ENCODE peak calls at places on chromosome 6, in ten cellular contexts. M is kidney, P is heart right ventricle, R is uterus, O is cardiac muscle cell, I is brain microvascular endothelial cell, K is prostate gland, Q is neural progenitor cell, N is left lung, E is tibial artery. Z is an unnamed sample.

GRCh38 chr6:75530696-75531095 is 37.1 kb upstream of the FILIP1 start:
- DNase-seq in Q (no peak), R (no peak), E (no peak), P (no peak), I (peak; percentile 31), N (no peak), K (no peak), M (no peak), O (no peak), Z (no peak)

GRCh38 chr6:169972736-169973135 is 221.3 kb downstream of the ERMARD start:
- DNase-seq in I (no peak), N (peak; percentile 54), K (no peak), P (no peak), O (no peak), R (no peak), M (peak; percentile 13), E (no peak), Q (no peak), Z (peak; percentile 5)

GRCh38 chr6:144953552-144954240 is 668.6 kb downstream of the UTRN start:
- DNase-seq in I (peak; percentile 82), R (no peak), M (no peak), P (no peak), O (no peak), E (no peak), K (no peak), N (no peak), Q (no peak), Z (no peak)

GRCh38 chr6:157029980-157030690 is 253.0 kb downstream of the ARID1B start:
- DNase-seq in P (no peak), R (no peak), E (no peak), M (no peak), O (no peak), K (no peak), Q (no peak), N (no peak), I (no peak), Z (no peak)

GRCh38 chr6:46217671-46218131 is 46.9 kb upstream of the ENPP5 start:
- DNase-seq in M (no peak), E (peak; percentile 89), P (no peak), Q (no peak), O (no peak), R (no peak), I (no peak), K (no peak), N (no peak), Z (no peak)

GRCh38 chr6:111482959-111483735 is at the start of gene REV3L:
- DNase-seq in E (peak; percentile 94), O (peak; percentile 94), M (peak; percentile 96), Q (peak; percentile 95), N (peak; percentile 91), R (peak; percentile 94), K (peak; percentile 85), P (peak; percentile 86), I (peak; percentile 84), Z (peak; percentile 92)

GRCh38 chr6:148364056-148364844 is 21.6 kb downstream of the SASH1 start:
- DNase-seq in P (no peak), N (no peak), M (no peak), I (peak; percentile 72), K (no peak), O (no peak), R (peak; percentile 37), Q (no peak), E (no peak), Z (no peak)

GRCh38 chr6:73604461-73604860 is 49.3 kb downstream of the SLC17A5 start:
- DNase-seq in Q (no peak), R (no peak), K (no peak), O (no peak), N (no peak), I (no peak), P (no peak), E (no peak), M (no peak), Z (no peak)

GRCh38 chr6:137926207-137926731 is 59.2 kb downstream of the TNFAIP3 start:
- DNase-seq in Q (peak; percentile 64), K (peak; percentile 11), M (no peak), O (no peak), R (no peak), I (peak; percentile 17), P (no peak), E (no peak), N (no peak), Z (no peak)

GRCh38 chr6:105920071-105920470 is 166.1 kb upstream of the PRDM1 start:
- DNase-seq in R (no peak), O (no peak), K (no peak), P (no peak), M (no peak), N (no peak), I (no peak), Q (no peak), E (no peak), Z (no peak)

GRCh38 chr6:129644567-129645015 is 65.4 kb downstream of the ARHGAP18 start:
- DNase-seq in K (no peak), M (no peak), P (no peak), I (no peak), N (no peak), Q (no peak), O (no peak), E (no peak), R (no peak), Z (no peak)

GRCh38 chr6:152271681-152272464 is 365.3 kb downstream of the SYNE1 start:
- DNase-seq in Q (no peak), P (peak; percentile 52), I (peak; percentile 12), K (no peak), N (no peak), R (peak; percentile 36), O (no peak), E (peak; percentile 83), M (peak; percentile 87), Z (peak; percentile 54)

GRCh38 chr6:36971926-36972673 is 13.9 kb downstream of the MTCH1 start:
- DNase-seq in N (no peak), K (no peak), Q (no peak), I (no peak), O (no peak), P (no peak), E (no peak), M (no peak), R (no peak), Z (no peak)

GRCh38 chr6:11064836-11065235 is 20.7 kb upstream of the ELOVL2 start:
- DNase-seq in R (no peak), N (no peak), Q (peak; percentile 94), M (no peak), E (no peak), O (no peak), P (no peak), I (no peak), K (no peak), Z (no peak)

GRCh38 chr6:122649701-122650100 is 39.5 kb downstream of the PKIB start:
- DNase-seq in Q (no peak), K (no peak), R (no peak), I (no peak), E (no peak), P (no peak), N (no peak), M (no peak), O (no peak), Z (no peak)

GRCh38 chr6:90660971-90661370 is 74.1 kb upstream of the MAP3K7 start:
- DNase-seq in Q (no peak), N (no peak), E (no peak), I (no peak), R (no peak), K (no peak), O (no peak), M (no peak), P (no peak), Z (no peak)

GRCh38 chr6:80022803-80023202 is 18.4 kb downstream of the TTK start:
- DNase-seq in E (no peak), P (no peak), K (no peak), M (no peak), Q (no peak), I (peak; percentile 81), N (no peak), R (no peak), O (no peak), Z (no peak)

GRCh38 chr6:80029442-80029841 is 25.0 kb downstream of the TTK start:
- DNase-seq in P (no peak), E (no peak), O (no peak), K (no peak), Q (no peak), M (no peak), R (no peak), N (no peak), I (no peak), Z (no peak)

GRCh38 chr6:80028591-80028990 is 24.1 kb downstream of the TTK start:
- DNase-seq in Q (no peak), R (no peak), M (peak; percentile 46), P (no peak), I (no peak), N (no peak), O (no peak), K (no peak), E (no peak), Z (no peak)
- H3K36me3 ChIP-seq in Q (peaks cover 37% of the 10 kb centered on the region), R (no peaks in the 10 kb centered on the region), M (no peaks in the 10 kb centered on the region), P (peaks cover 27% of the 10 kb centered on the region), I (no peaks in the 10 kb centered on the region), N (no peaks in the 10 kb centered on the region), O (no peaks in the 10 kb centered on the region), K (no peaks in the 10 kb centered on the region), E (no peaks in the 10 kb centered on the region), Z (no peaks in the 10 kb centered on the region)

GRCh38 chr6:99219788-99220187 is 129.7 kb downstream of the FAXC start:
- DNase-seq in P (no peak), R (no peak), I (no peak), O (peak; percentile 51), N (no peak), Q (peak; percentile 76), E (no peak), M (no peak), K (no peak), Z (no peak)
- TF ChIP-seq CTCF in P (no peak), R (no peak), I (peak; percentile 42), O (no peak), N (no peak), Q (peak; percentile 50), E (no peak), M (peak; percentile 18), K (no peak), Z (no peak)

GRCh38 chr6:12312736-12313135 is 22.6 kb downstream of the EDN1 start:
- DNase-seq in M (no peak), N (no peak), I (no peak), K (no peak), O (no peak), E (no peak), P (no peak), R (no peak), Q (no peak), Z (no peak)
- H3K27ac ChIP-seq in M (no peak overlapping the region), N (no peak overlapping the region), I (no peak overlapping the region), K (no peak overlapping the region), O (no peak overlapping the region), E (no peak overlapping the region), P (no peak overlapping the region), R (no peak overlapping the region), Q (no peak overlapping the region), Z (no peak overlapping the region)

DNA sequence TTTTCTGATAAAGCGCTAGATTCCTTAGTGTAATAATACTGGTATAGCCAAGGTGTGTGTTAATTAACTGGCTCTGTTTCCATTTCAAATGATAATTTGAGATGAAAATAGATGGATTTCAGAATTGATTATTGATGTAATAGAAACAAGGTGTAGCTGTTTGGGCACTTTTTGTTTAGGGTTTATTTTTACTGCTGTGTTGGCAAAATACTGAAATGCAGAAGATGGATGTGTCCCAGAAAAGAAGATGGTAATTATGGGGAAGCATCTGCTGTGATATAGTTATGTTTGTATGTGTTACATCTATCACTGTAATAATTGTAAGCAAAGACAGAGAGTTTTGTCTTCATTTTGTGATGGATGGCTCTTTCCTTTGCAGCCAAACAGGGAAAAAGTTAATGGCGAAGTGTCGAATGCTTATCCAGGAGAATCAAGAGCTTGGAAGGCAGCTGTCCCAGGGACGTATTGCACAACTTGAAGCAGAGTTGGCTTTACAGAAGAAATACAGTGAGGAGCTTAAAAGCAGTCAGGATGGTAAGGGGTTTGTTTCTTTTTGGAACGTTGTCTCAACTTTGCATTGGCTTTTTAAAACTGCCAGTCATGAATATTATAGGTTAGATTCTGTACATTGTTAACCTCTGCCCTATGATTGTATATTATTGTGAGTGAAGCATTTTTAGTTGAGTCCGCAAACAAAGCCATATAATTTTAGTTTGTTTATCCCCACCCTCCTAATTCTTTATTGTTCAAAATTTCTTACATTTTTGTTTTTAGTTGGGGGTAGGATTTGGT is 8.6 kb upstream of the ACAT2 start:
- DNase-seq in K (no peak), E (no peak), Q (no peak), P (no peak), M (no peak), O (no peak), R (no peak), N (no peak), I (no peak), Z (no peak)
- H3K36me3 ChIP-seq in K (no peaks in the 10 kb centered on the region), E (peaks cover 55% of the 10 kb centered on the region), Q (peaks cover 35% of the 10 kb centered on the region), P (peaks cover 100% of the 10 kb centered on the region), M (peaks cover 54% of the 10 kb centered on the region), O (peaks cover 75% of the 10 kb centered on the region), R (no peaks in the 10 kb centered on the region), N (peaks cover 99% of the 10 kb centered on the region), I (peaks cover 35% of the 10 kb centered on the region), Z (no peaks in the 10 kb centered on the region)